ENCODE peak calls at places on chromosomes 12 and 14, in four cellular contexts. D is uterus, S is NCI-H2081, P is T-helper 1 cell. U is an unnamed sample.

GRCh38 chr14:95488376-95489162 is 27.9 kb downstream of the SYNE3 start:
- DNase-seq in S (no peak), P (no peak), D (no peak), U (no peak)

GRCh38 chr12:116136340-116136739 is 141.2 kb downstream of the MED13L start:
- DNase-seq in P (peak), D (no peak), S (no peak), U (no peak)

GRCh38 chr12:18462437-18462836 is 201.1 kb downstream of the PIK3C2G start:
- DNase-seq in P (no peak), D (no peak), S (no peak), U (peak)

GRCh38 chr12:125310461-125310860 is 245.2 kb downstream of the AACS start:
- DNase-seq in S (no peak), P (no peak), D (no peak), U (no peak)

GRCh38 chr12:3351731-3352130 is 139.3 kb upstream of the PRMT8 start:
- DNase-seq in D (no peak), P (no peak), S (no peak), U (no peak)

GRCh38 chr12:15931590-15932053 is 20.5 kb downstream of the DERA start:
- DNase-seq in S (no peak), P (no peak), D (no peak), U (no peak)

GRCh38 chr14:38959021-38959420 is 144.0 kb downstream of the SEC23A start:
- DNase-seq in P (no peak), D (no peak), S (no peak), U (no peak)

GRCh38 chr14:42028607-42029006 is 421.9 kb downstream of the LRFN5 start:
- DNase-seq in P (no peak), D (no peak), S (no peak), U (no peak)

GRCh38 chr14:91614187-91614586 is 104.1 kb upstream of the PPP4R3A start:
- DNase-seq in D (no peak), S (no peak), P (no peak), U (no peak)

GRCh38 chr12:23084236-23084995 is 459.4 kb downstream of the ETNK1 start:
- DNase-seq in P (no peak), D (no peak), S (peak), U (peak)

GRCh38 chr14:56262530-56262929 is 144.3 kb downstream of the PELI2 start:
- DNase-seq in D (no peak), S (no peak), P (no peak), U (no peak)

GRCh38 chr14:24243336-24243836 is 963 bp upstream of the TINF2 start:
- DNase-seq in D (peak), S (no peak), P (no peak), U (no peak)

GRCh38 chr12:57726884-57727757 is 11.4 kb downstream of the AGAP2 start:
- DNase-seq in P (no peak), D (peak), S (no peak), U (no peak)

GRCh38 chr12:103128862-103129501 is 171.5 kb downstream of the ASCL1 start:
- DNase-seq in P (no peak), D (no peak), S (no peak), U (no peak)

GRCh38 chr14:64234877-64235651 is 59.1 kb downstream of the ESR2 start:
- DNase-seq in D (no peak), P (no peak), S (peak), U (no peak)

GRCh38 chr12:112261559-112261958 is 120.7 kb downstream of the HECTD4 start:
- DNase-seq in D (peak), S (no peak), P (no peak), U (no peak)

GRCh38 chr14:50875359-50876090 is 3.7 kb downstream of the ABHD12B start:
- DNase-seq in D (no peak), P (peak), S (no peak), U (no peak)

GRCh38 chr12:124630791-124631313 is 63.4 kb upstream of the NCOR2 start:
- DNase-seq in P (no peak), D (no peak), S (no peak), U (no peak)